ENCODE peak calls at places on chromosomes 1 and 21, in six cellular contexts. X is thoracic aorta, M is ovary, J is progenitor cell of endocrine pancreas, Z is brain microvascular endothelial cell, K is fibroblast of lung. C is an unnamed sample.

GRCh38 chr1:45009956-45010854 is 919 bp downstream of the HECTD3 start:
- DNase-seq in X (no peak), M (no peak), J (peak; percentile 29), Z (no peak), K (no peak), C (no peak)

GRCh38 chr1:19835573-19835972 is 20.5 kb upstream of the RNF186 start:
- DNase-seq in X (no peak), M (no peak), J (no peak), Z (no peak), K (no peak), C (no peak)

GRCh38 chr1:23751050-23751814 is 8.0 kb downstream of the ELOA start:
- DNase-seq in X (no peak), M (no peak), J (peak; percentile 27), Z (peak; percentile 57), K (peak; percentile 66), C (peak; percentile 33)

GRCh38 chr1:24920155-24920925 is 9.7 kb downstream of the RUNX3 start:
- DNase-seq in X (peak; percentile 46), M (no peak), J (no peak), Z (peak; percentile 73), K (peak; percentile 57), C (no peak)

GRCh38 chr1:85692730-85693314 is 15.4 kb downstream of the ZNHIT6 start:
- DNase-seq in X (no peak), M (no peak), J (no peak), Z (peak; percentile 13), K (peak; percentile 84), C (no peak)

GRCh38 chr1:201183209-201183608 is 7.4 kb upstream of the IGFN1 start:
- DNase-seq in X (no peak), M (no peak), J (no peak), Z (no peak), K (no peak), C (no peak)

GRCh38 chr21:37335053-37335452 is 31.5 kb upstream of the DYRK1A start:
- DNase-seq in X (no peak), M (no peak), J (no peak), Z (no peak), K (no peak), C (no peak)

GRCh38 chr1:24968941-24969585 is 39.0 kb upstream of the RUNX3 start:
- DNase-seq in X (no peak), M (no peak), J (no peak), Z (no peak), K (no peak), C (no peak)

GRCh38 chr1:175191654-175192053 is 922 bp downstream of the KIAA0040 start:
- DNase-seq in X (no peak), M (no peak), J (no peak), Z (no peak), K (no peak), C (no peak)

GRCh38 chr1:16014509-16015482 is 3.0 kb downstream of the HSPB7 start:
- DNase-seq in X (no peak), M (peak; percentile 89), J (no peak), Z (no peak), K (no peak), C (no peak)

GRCh38 chr1:21174638-21175323 is 1.9 kb downstream of the EIF4G3 start:
- DNase-seq in X (no peak), M (no peak), J (no peak), Z (peak; percentile 52), K (peak; percentile 69), C (no peak)

GRCh38 chr1:154435801-154436200 is 30.7 kb downstream of the IL6R start:
- DNase-seq in X (no peak), M (no peak), J (no peak), Z (no peak), K (no peak), C (no peak)

GRCh38 chr1:193705473-193706074 is 519.2 kb upstream of the B3GALT2 start:
- DNase-seq in X (no peak), M (no peak), J (no peak), Z (no peak), K (no peak), C (no peak)

GRCh38 chr1:207628776-207629175 is 16.2 kb upstream of the CR1L start:
- DNase-seq in X (no peak), M (no peak), J (no peak), Z (no peak), K (no peak), C (no peak)

GRCh38 chr21:39319814-39320332 is 6.4 kb upstream of the BRWD1 start:
- DNase-seq in X (no peak), M (no peak), J (no peak), Z (no peak), K (peak; percentile 79), C (no peak)

GRCh38 chr1:44798481-44799365 is 1.5 kb upstream of the PLK3 start:
- DNase-seq in X (no peak), M (peak; percentile 50), J (no peak), Z (no peak), K (no peak), C (no peak)

GRCh38 chr1:91148641-91149069 is 126.8 kb upstream of the ZNF644 start:
- DNase-seq in X (no peak), M (no peak), J (no peak), Z (no peak), K (peak; percentile 17), C (no peak)

DNA sequence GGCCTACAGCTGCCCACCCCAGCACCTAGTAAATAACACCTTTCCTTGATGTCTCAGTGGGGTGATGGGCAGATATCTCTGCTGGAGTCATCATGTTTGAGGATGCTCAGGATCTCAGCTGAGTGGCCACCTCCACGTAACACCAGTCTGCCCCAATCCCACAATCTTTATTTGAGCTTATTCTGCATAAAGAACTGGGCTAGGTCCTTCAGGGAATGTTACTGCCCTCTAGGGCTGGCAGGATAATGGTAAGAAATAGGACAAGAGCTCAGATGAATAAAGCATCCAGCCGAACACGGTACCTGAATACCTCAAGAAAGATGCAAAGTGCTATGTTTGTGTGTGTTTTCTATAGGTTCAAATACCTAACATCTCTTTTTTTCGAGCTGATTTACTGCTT is 33.7 kb downstream of the XCL1 start:
- DNase-seq in X (no peak), M (no peak), J (no peak), Z (no peak), K (no peak), C (no peak)
- TF ChIP-seq CTCF in X (no peak), M (no peak), J (no peak), Z (peak; percentile 16), K (no peak), C (no peak)

GRCh38 chr1:43008106-43008424 is 49.4 kb upstream of the SLC2A1 start:
- DNase-seq in X (no peak), M (no peak), J (no peak), Z (no peak), K (no peak), C (peak; percentile 45)
- TF ChIP-seq CTCF in X (no peak), M (no peak), J (peak; percentile 29), Z (peak; percentile 25), K (no peak), C (peak; percentile 44)

GRCh38 chr1:4932666-4933065 is 278.3 kb downstream of the AJAP1 start:
- DNase-seq in X (no peak), M (no peak), J (no peak), Z (no peak), K (no peak), C (no peak)

GRCh38 chr1:4937876-4938534 is 283.6 kb downstream of the AJAP1 start:
- DNase-seq in X (no peak), M (no peak), J (no peak), Z (no peak), K (no peak), C (no peak)

GRCh38 chr1:4933232-4933631 is 278.8 kb downstream of the AJAP1 start:
- DNase-seq in X (no peak), M (no peak), J (no peak), Z (no peak), K (no peak), C (no peak)

GRCh38 chr1:4939266-4939665 is 284.9 kb downstream of the AJAP1 start:
- DNase-seq in X (no peak), M (no peak), J (no peak), Z (no peak), K (peak; percentile 1), C (no peak)

GRCh38 chr1:4935807-4936206 is 281.4 kb downstream of the AJAP1 start:
- DNase-seq in X (no peak), M (no peak), J (no peak), Z (no peak), K (no peak), C (peak; percentile 3)
- TF ChIP-seq CTCF in X (no peak), M (no peak), J (no peak), Z (no peak), K (no peak), C (no peak)

DNA sequence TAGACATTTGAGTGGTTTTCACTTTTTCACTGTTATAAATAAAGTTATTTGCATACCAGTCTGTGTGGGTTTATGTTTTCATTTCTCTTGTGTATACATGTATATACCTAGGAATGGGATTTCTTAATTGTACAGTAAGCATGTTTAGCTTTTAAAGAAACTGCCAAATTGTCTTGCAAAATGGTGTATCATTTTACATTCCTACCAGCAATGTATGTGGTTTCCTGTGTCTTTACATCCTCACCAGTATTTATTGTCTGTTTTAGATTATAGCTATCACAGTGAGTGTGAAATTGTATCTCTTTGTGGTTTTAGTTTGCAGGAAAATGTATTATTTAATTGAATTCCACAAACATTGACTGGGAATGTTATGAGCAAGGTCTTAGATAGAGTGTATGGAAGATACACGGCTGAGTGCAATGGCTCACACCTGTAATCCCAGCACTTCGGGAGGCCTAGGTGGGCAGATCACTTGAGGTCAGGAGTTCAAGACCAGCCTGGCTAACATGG is 57.3 kb downstream of the MACF1 start:
- DNase-seq in X (no peak), M (no peak), J (no peak), Z (no peak), K (peak; percentile 45), C (no peak)
- TF ChIP-seq CTCF in X (no peak), M (no peak), J (no peak), Z (no peak), K (no peak), C (no peak)